ENCODE peak calls at places on chromosomes 16 and 17, in ten cellular contexts. N, J, C, S, Z, G, F, D, B and U are unnamed samples.

GRCh38 chr16:75385507-75386152 is 47.7 kb downstream of the CFDP1 start:
- DNase-seq in S (no peak), F (peak), C (no peak), N (no peak), Z (peak), D (no peak), G (no peak), B (peak), J (no peak), U (no peak)

GRCh38 chr17:46809110-46809571 is 9.4 kb downstream of the WNT3 start:
- DNase-seq in C (no peak), S (no peak), N (no peak), B (no peak), D (peak), G (no peak), J (no peak), F (no peak), Z (no peak), U (no peak)

GRCh38 chr17:57201481-57201880 is 54.8 kb upstream of the MSI2 start:
- DNase-seq in B (no peak), Z (no peak), J (no peak), F (no peak), G (no peak), D (no peak), N (no peak), S (no peak), C (no peak), U (no peak)

GRCh38 chr16:70730944-70731343 is 45.1 kb upstream of the MTSS2 start:
- DNase-seq in D (no peak), J (no peak), C (no peak), N (no peak), B (no peak), G (no peak), Z (no peak), S (no peak), F (no peak), U (no peak)

GRCh38 chr17:8956521-8956920 is 9.0 kb downstream of the PIK3R5 start:
- DNase-seq in Z (no peak), J (no peak), C (no peak), D (no peak), S (no peak), G (no peak), B (no peak), N (no peak), F (peak), U (no peak)

GRCh38 chr16:19777061-19777460 is 59.0 kb downstream of the IQCK start:
- DNase-seq in S (no peak), Z (no peak), F (peak), B (no peak), C (no peak), G (no peak), J (no peak), N (no peak), D (no peak), U (no peak)

GRCh38 chr17:83175551-83176271 is 96.3 kb downstream of the METRNL start:
- DNase-seq in B (no peak), J (no peak), F (peak), S (no peak), Z (no peak), N (no peak), D (no peak), C (no peak), G (no peak), U (no peak)

GRCh38 chr16:70470927-70471341 is 16.5 kb downstream of the FCSK start:
- DNase-seq in B (peak), Z (peak), G (no peak), F (no peak), N (no peak), S (no peak), J (no peak), D (peak), C (no peak), U (no peak)

GRCh38 chr16:2498085-2498484 is 15.7 kb upstream of the ATP6V0C start:
- DNase-seq in D (no peak), J (no peak), S (no peak), G (no peak), N (no peak), B (no peak), Z (no peak), F (no peak), C (no peak), U (no peak)

GRCh38 chr17:79741751-79742588 is 11.2 kb downstream of the ENPP7 start:
- DNase-seq in S (no peak), J (peak), Z (peak), G (no peak), F (peak), B (peak), N (no peak), C (peak), D (peak), U (peak)
- TF ChIP-seq CTCF in S (peak), J (peak), Z (peak), G (peak), F (peak), B (peak), N (peak), C (peak), D (peak), U (peak)

DNA sequence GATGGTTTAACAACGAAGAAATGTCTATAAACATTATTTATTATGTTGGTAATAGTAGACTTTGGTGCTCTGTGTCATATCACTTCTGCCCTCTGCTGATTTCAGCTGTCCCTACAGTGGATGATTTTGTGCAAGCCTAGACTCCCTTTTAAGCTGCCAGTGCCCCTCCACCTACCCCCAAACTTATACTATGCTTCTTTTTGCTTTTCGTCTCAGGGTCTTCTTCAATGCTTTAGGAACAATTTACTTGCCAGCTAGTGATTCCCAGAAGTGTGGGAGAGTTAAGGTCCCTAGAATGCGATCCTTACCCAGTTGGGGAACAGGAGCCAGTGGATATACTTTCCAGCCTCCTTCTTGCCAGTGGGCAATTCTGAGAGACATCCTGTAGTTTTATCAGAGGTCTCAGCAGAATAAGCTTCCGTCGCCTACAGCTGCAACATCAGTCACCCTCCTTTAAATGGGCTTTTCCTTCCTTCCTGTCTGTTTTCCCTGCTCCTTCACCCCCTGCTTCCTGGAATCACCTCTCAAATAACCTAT is 4.1 kb downstream of the ICAM2 start:
- DNase-seq in F (peak), C (no peak), D (no peak), B (no peak), S (no peak), N (no peak), Z (no peak), G (no peak), J (no peak), U (no peak)
- TF ChIP-seq CTCF in F (no peak), C (no peak), D (no peak), B (peak), S (no peak), N (no peak), Z (no peak), G (no peak), J (no peak), U (no peak)

GRCh38 chr16:84040823-84041391 is 1.7 kb downstream of the SLC38A8 start:
- DNase-seq in J (no peak), S (no peak), F (no peak), Z (no peak), N (peak), C (no peak), G (no peak), D (no peak), B (peak), U (no peak)

GRCh38 chr16:84041421-84041820 is 1.2 kb downstream of the SLC38A8 start:
- DNase-seq in G (no peak), N (no peak), B (no peak), F (no peak), D (no peak), S (no peak), J (no peak), Z (no peak), C (no peak), U (no peak)

GRCh38 chr16:84040206-84040822 is 2.3 kb downstream of the SLC38A8 start:
- DNase-seq in B (no peak), Z (no peak), N (no peak), D (no peak), S (no peak), C (no peak), J (no peak), G (no peak), F (no peak), U (no peak)

GRCh38 chr16:84038491-84038890 is 4.1 kb downstream of the SLC38A8 start:
- DNase-seq in Z (no peak), N (no peak), J (no peak), B (no peak), D (no peak), F (no peak), G (no peak), C (no peak), S (no peak), U (no peak)

GRCh38 chr16:84039696-84040095 is 2.9 kb downstream of the SLC38A8 start:
- DNase-seq in J (no peak), D (no peak), B (no peak), Z (no peak), F (no peak), N (no peak), G (no peak), S (no peak), C (no peak), U (no peak)
- TF ChIP-seq CTCF in J (no peak), D (no peak), B (no peak), Z (no peak), F (no peak), N (no peak), G (no peak), S (no peak), C (no peak), U (no peak)

DNA sequence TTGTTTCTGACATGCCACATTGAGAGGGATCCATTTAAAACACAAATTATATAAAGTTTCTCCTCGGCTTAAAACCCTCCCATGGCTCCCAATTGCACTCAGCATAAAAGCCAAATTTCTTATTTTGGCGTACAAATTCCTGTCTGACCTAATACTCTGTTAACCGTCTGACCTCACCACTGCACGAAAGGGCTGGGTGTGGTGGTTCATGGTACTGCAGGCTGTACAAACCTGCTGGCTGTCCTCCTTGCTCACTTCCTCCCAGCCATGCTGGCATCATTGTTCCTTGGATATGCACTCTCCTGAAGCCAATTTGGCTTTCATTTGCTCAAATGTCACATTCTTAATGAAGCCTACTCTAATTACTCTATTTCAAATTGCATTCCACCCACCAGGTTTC is 301.6 kb upstream of the C16orf82 start:
- DNase-seq in G (no peak), C (no peak), J (no peak), N (no peak), B (no peak), F (peak), S (no peak), Z (no peak), D (peak), U (no peak)
- TF ChIP-seq CTCF in G (no peak), C (no peak), J (peak), N (no peak), B (peak), F (peak), S (no peak), Z (no peak), D (peak), U (no peak)

GRCh38 chr17:45043813-45044540 is 7.5 kb downstream of the DCAKD start:
- DNase-seq in D (peak), G (no peak), J (no peak), N (no peak), Z (no peak), C (no peak), B (no peak), S (no peak), F (no peak), U (no peak)
- TF ChIP-seq CTCF in D (no peak), G (no peak), J (no peak), N (no peak), Z (no peak), C (no peak), B (no peak), S (no peak), F (no peak), U (no peak)